ENCODE peak calls at places on chromosome 14, in six cellular contexts. F is fibroblast of mammary gland, W is posterior cingulate gyrus, D is hypothalamus, L is Daoy, K is NCI-H2029. U is an unnamed sample.

GRCh38 chr14:60622920-60623263 is 26.4 kb downstream of the SIX1 start:
- DNase-seq in K (no peak), W (no peak), D (no peak), L (no peak), F (peak), U (no peak)

GRCh38 chr14:23589606-23590005 is 11.0 kb upstream of the JPH4 start:
- DNase-seq in W (no peak), L (no peak), F (no peak), K (no peak), D (no peak), U (no peak)

GRCh38 chr14:57486767-57487379 is 6.8 kb downstream of the CCDC198 start:
- DNase-seq in L (peak), W (no peak), K (peak), D (no peak), F (peak), U (no peak)

GRCh38 chr14:88955470-88955869 is 131.0 kb downstream of the TTC8 start:
- DNase-seq in W (no peak), L (no peak), F (no peak), K (no peak), D (no peak), U (no peak)

GRCh38 chr14:94612174-94612573 is at the start of gene SERPINA3:
- DNase-seq in L (no peak), W (no peak), F (peak), K (no peak), D (no peak), U (no peak)

GRCh38 chr14:101235042-101235871 is 326.0 kb upstream of the DIO3 start:
- DNase-seq in K (peak), D (no peak), W (peak), F (peak), L (peak), U (no peak)

GRCh38 chr14:92684801-92685560 is 63.4 kb downstream of the LGMN start:
- DNase-seq in K (no peak), W (no peak), F (no peak), D (no peak), L (no peak), U (no peak)

GRCh38 chr14:23115918-23116317 is 3.1 kb downstream of the CEBPE start:
- DNase-seq in L (no peak), F (no peak), K (no peak), D (no peak), W (no peak), U (no peak)

GRCh38 chr14:81157431-81157830 is 63.3 kb downstream of the GTF2A1 start:
- DNase-seq in L (no peak), K (no peak), F (no peak), D (no peak), W (no peak), U (no peak)

GRCh38 chr14:57692671-57693070 is 173.2 kb downstream of the SLC35F4 start:
- DNase-seq in L (peak), K (peak), F (peak), D (no peak), W (no peak), U (peak)

GRCh38 chr14:100653409-100653808 is 66.2 kb upstream of the BEGAIN start:
- DNase-seq in F (no peak), L (no peak), D (no peak), K (no peak), W (no peak), U (no peak)

GRCh38 chr14:84036863-84037262 is 1493.1 kb upstream of the FLRT2 start:
- DNase-seq in D (no peak), F (peak), W (no peak), L (no peak), K (no peak), U (peak)

GRCh38 chr14:105197274-105197673 is 16.2 kb upstream of the NUDT14 start:
- DNase-seq in L (peak), F (peak), K (no peak), D (no peak), W (no peak), U (no peak)

GRCh38 chr14:59570122-59570521 is 6.5 kb downstream of the CCDC175 start:
- DNase-seq in D (no peak), W (no peak), F (no peak), L (no peak), K (no peak), U (no peak)

GRCh38 chr14:59251811-59252771 is 63.6 kb downstream of the DAAM1 start:
- DNase-seq in L (peak), K (no peak), F (no peak), D (no peak), W (no peak), U (no peak)

GRCh38 chr14:106308839-106309389 is 782.5 kb downstream of the TMEM121 start:
- DNase-seq in D (no peak), K (peak), L (peak), F (peak), W (no peak), U (no peak)

GRCh38 chr14:54805521-54806322 is 96.9 kb downstream of the GCH1 start:
- DNase-seq in L (peak), F (peak), D (peak), W (peak), K (peak), U (peak)

GRCh38 chr14:71733210-71733883 is 198.9 kb upstream of the RGS6 start:
- DNase-seq in D (no peak), W (no peak), F (peak), L (no peak), K (no peak), U (no peak)

GRCh38 chr14:72891666-72892102 is 2.2 kb downstream of the DPF3 start:
- DNase-seq in F (no peak), W (no peak), D (no peak), K (no peak), L (no peak), U (no peak)

GRCh38 chr14:60339571-60339970 is 90.5 kb downstream of the PPM1A start:
- DNase-seq in F (no peak), D (no peak), W (no peak), K (no peak), L (no peak), U (no peak)

GRCh38 chr14:20327005-20327869 is 5.8 kb downstream of the CCNB1IP1 start:
- DNase-seq in W (no peak), K (peak), F (peak), D (no peak), L (peak), U (no peak)

GRCh38 chr14:69613312-69614073 is 2.1 kb downstream of the SUSD6 start:
- DNase-seq in L (no peak), F (no peak), W (no peak), K (no peak), D (no peak), U (no peak)

GRCh38 chr14:103908580-103908979 is 19.7 kb upstream of the TDRD9 start:
- DNase-seq in W (peak), L (no peak), K (no peak), D (no peak), F (no peak), U (no peak)

GRCh38 chr14:103155013-103155412 is 31.8 kb downstream of the TNFAIP2 start:
- DNase-seq in D (no peak), K (no peak), W (no peak), F (peak), L (no peak), U (no peak)

GRCh38 chr14:31206536-31207286 is 882 bp downstream of the HECTD1 start:
- DNase-seq in K (peak), F (no peak), W (no peak), D (no peak), L (peak), U (no peak)

GRCh38 chr14:69133206-69134125 is 19.5 kb downstream of the DCAF5 start:
- DNase-seq in L (peak), K (peak), W (no peak), D (no peak), F (peak), U (no peak)

GRCh38 chr14:104593710-104594121 is 10.9 kb downstream of the TMEM179 start:
- DNase-seq in K (no peak), L (no peak), W (peak), D (no peak), F (no peak), U (no peak)

GRCh38 chr14:51478241-51478640 is 173.5 kb upstream of the FRMD6 start:
- DNase-seq in W (no peak), F (peak), K (no peak), L (no peak), D (no peak), U (no peak)

GRCh38 chr14:51953996-51954395 is 35.4 kb upstream of the RTRAF start:
- DNase-seq in L (no peak), F (no peak), W (no peak), K (no peak), D (no peak), U (no peak)

GRCh38 chr14:34030864-34031263 is 80.0 kb upstream of the EGLN3 start:
- DNase-seq in F (peak), W (no peak), K (peak), L (peak), D (no peak), U (no peak)

GRCh38 chr14:99884834-99885648 is 91.8 kb downstream of the EML1 start:
- DNase-seq in F (peak), K (peak), W (no peak), L (peak), D (no peak), U (peak)

GRCh38 chr14:24883571-24883970 is 166.4 kb downstream of the STXBP6 start:
- DNase-seq in W (no peak), F (peak), K (no peak), D (no peak), L (no peak), U (no peak)

GRCh38 chr14:68819260-68819691 is 26.4 kb upstream of the ZFP36L1 start:
- DNase-seq in D (no peak), L (peak), K (no peak), W (no peak), F (peak), U (no peak)

GRCh38 chr14:100807496-100807895 is 18.4 kb upstream of the MEG3 start:
- DNase-seq in W (no peak), K (no peak), F (no peak), L (no peak), D (no peak), U (no peak)

GRCh38 chr14:32985881-32986280 is 47.2 kb downstream of the NPAS3 start:
- DNase-seq in W (peak), K (no peak), D (no peak), F (no peak), L (peak), U (no peak)

GRCh38 chr14:105064721-105065143 is 498 bp downstream of the GPR132 start:
- DNase-seq in K (no peak), W (peak), F (peak), L (peak), D (no peak), U (no peak)

U was measured in HS-5.